ENCODE peak calls at places on chromosomes 13 and 19, in four cellular contexts. C is choroid plexus epithelial cell, B is tibial nerve, I is AG04449. X is an unnamed sample.

GRCh38 chr19:51111606-51112005 is 3.4 kb upstream of the CTU1 start:
- DNase-seq in C (no peak), B (no peak), I (no peak), X (no peak)

GRCh38 chr19:5178051-5178450 is 162.6 kb downstream of the PTPRS start:
- DNase-seq in C (no peak), B (no peak), I (no peak), X (no peak)

GRCh38 chr13:45331981-45332830 is 8.8 kb downstream of the TPT1 start:
- DNase-seq in C (peak; percentile 77), B (no peak), I (peak; percentile 72), X (no peak)

GRCh38 chr13:101970339-101970738 is 431.5 kb downstream of the FGF14 start:
- DNase-seq in C (no peak), B (no peak), I (no peak), X (no peak)

GRCh38 chr19:15379996-15380647 is 535 bp upstream of the AKAP8 start:
- DNase-seq in C (peak; percentile 42), B (no peak), I (no peak), X (no peak)

GRCh38 chr19:7590256-7590655 is 5.4 kb upstream of the CAMSAP3 start:
- DNase-seq in C (no peak), B (no peak), I (no peak), X (no peak)

GRCh38 chr13:41563501-41564001 is 106.2 kb downstream of the RGCC start:
- DNase-seq in C (peak; percentile 97), B (no peak), I (no peak), X (no peak)

GRCh38 chr13:41271456-41272285 is 8.3 kb upstream of the MTRF1 start:
- DNase-seq in C (no peak), B (no peak), I (no peak), X (peak; percentile 15)

GRCh38 chr13:113724780-113725315 is 34.2 kb upstream of the TMEM255B start:
- DNase-seq in C (peak; percentile 68), B (peak; percentile 49), I (no peak), X (peak; percentile 24)

GRCh38 chr19:45200614-45201013 is 22.0 kb downstream of the BLOC1S3 start:
- DNase-seq in C (peak; percentile 85), B (no peak), I (no peak), X (no peak)

GRCh38 chr19:42207767-42208259 is 9.7 kb downstream of the DEDD2 start:
- DNase-seq in C (peak; percentile 80), B (no peak), I (peak; percentile 40), X (peak; percentile 65)

GRCh38 chr19:49362926-49363264 is 679 bp upstream of the TEAD2 start:
- DNase-seq in C (peak; percentile 36), B (no peak), I (no peak), X (no peak)

GRCh38 chr19:3132971-3133792 is 2.7 kb upstream of the GNA15 start:
- DNase-seq in C (peak; percentile 85), B (no peak), I (no peak), X (peak; percentile 97)

GRCh38 chr13:97385854-97386253 is 48.1 kb upstream of the RAP2A start:
- DNase-seq in C (peak; percentile 40), B (no peak), I (no peak), X (no peak)

GRCh38 chr19:58555920-58556632 is 1.2 kb upstream of the CHMP2A start:
- DNase-seq in C (no peak), B (no peak), I (no peak), X (no peak)

GRCh38 chr13:40932252-40932651 is 86.9 kb downstream of the ELF1 start:
- DNase-seq in C (no peak), B (no peak), I (no peak), X (no peak)

GRCh38 chr19:40147693-40148347 is 43.4 kb upstream of the MAP3K10 start:
- DNase-seq in C (peak; percentile 80), B (no peak), I (peak; percentile 28), X (no peak)

GRCh38 chr13:106533101-106533939 is 2.1 kb downstream of the EFNB2 start:
- DNase-seq in C (peak; percentile 89), B (peak; percentile 72), I (no peak), X (no peak)

GRCh38 chr13:104426435-104426834 is 1360.2 kb upstream of the SLC10A2 start:
- DNase-seq in C (no peak), B (no peak), I (no peak), X (no peak)

GRCh38 chr19:5697890-5698634 is 8.0 kb downstream of the RPL36 start:
- DNase-seq in C (no peak), B (no peak), I (no peak), X (no peak)

GRCh38 chr13:46267166-46267565 is 55.4 kb downstream of the LRRC63 start:
- DNase-seq in C (no peak), B (no peak), I (no peak), X (no peak)

GRCh38 chr19:55325172-55325571 is at the start of gene TMEM150B:
- DNase-seq in C (no peak), B (no peak), I (no peak), X (no peak)

GRCh38 chr13:62084728-62085127 is 669.1 kb upstream of the PCDH20 start:
- DNase-seq in C (no peak), B (no peak), I (no peak), X (no peak)

GRCh38 chr13:72648513-72649065 is 78.8 kb downstream of the MZT1 start:
- DNase-seq in C (peak; percentile 10), B (no peak), I (no peak), X (no peak)

DNA sequence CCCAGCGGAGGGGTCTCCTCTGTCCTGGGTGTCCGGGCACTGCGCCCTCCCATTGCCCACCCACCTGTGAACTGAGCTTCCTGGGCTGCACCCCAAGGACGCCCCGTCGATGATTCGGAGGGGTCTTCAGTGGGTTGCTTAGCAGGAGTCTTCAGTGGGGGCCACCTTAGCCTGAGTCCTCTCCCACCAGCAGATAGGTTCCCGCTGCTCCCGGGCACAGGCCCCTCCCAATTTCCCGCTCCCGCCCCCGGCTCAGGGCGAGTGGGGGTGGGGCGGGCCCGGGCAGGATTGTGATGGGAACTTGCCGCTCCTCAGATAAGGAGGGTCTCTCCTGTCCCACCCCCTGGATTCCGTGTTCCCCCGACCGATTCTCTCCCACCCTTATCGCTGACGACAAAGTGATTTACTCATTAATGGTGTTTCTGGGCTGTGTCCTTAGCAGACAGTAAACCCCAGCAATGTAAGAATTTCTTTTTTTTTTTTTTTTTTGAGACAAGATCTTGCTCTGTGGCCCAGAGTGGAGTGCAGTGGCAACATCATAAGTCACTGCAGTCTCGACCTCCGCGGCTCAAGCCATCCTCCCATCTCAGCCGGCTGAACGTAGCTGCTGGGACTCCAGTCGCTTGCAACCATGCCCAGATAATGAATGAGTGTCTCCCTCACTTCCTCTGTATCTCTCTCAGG is 655 bp upstream of the S1PR5 start:
- DNase-seq in C (peak; percentile 15), B (no peak), I (no peak), X (no peak)
- H3K4me3 ChIP-seq in C (peak overlapping the region; percentile 33), B (no peak overlapping the region), I (peak overlapping the region; percentile 55), X (no peak overlapping the region)

GRCh38 chr19:53157601-53158000 is 1.3 kb downstream of the ZNF347 start:
- DNase-seq in C (peak; percentile 32), B (no peak), I (no peak), X (no peak)
- H3K4me3 ChIP-seq in C (peak overlapping the region; percentile 68), B (peak overlapping the region; percentile 61), I (peak overlapping the region; percentile 67), X (peak overlapping the region; percentile 72)

DNA sequence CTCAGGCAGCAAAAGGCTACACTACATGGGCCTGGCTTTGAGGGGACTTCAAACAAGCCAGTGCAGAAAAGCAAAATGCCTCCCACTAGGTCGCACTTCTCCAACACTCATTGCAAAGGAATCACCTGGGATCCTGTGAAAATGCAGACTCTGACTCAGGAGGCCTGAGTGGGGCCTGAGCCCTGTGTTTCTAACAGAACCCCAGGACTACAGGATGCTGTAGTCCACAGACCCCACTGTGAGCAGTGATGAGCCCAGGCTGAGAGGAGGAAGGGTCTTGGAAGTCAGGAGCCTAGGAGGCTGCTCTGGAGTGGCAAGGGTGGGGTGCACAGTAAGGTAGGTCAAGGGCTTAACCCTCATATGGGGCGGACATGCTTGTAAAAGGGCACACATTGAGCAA is 46.7 kb upstream of the SERP2 start:
- DNase-seq in C (no peak), B (no peak), I (no peak), X (no peak)
- H3K4me3 ChIP-seq in C (no peak overlapping the region), B (no peak overlapping the region), I (no peak overlapping the region), X (no peak overlapping the region)

DNA sequence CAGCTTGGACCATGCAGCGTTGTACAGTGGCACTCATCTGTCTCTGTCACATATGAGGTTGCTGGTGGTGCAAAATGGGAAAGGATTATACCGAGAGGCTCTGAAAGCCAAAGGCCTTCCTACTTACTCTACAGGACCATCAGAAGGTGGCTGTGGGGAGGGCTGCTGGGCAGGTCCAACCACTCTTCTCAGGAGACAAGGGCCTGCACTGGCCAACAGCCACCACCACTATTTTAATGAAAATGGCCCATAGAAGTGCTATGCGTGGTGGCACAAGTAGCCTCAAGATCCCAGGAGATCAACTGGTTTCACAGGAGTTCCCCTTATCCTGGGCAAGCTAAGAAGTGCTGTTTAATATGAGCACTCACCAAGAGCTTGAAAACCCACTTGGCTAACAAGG is 52.3 kb downstream of the MRPL57 start:
- DNase-seq in C (no peak), B (no peak), I (no peak), X (no peak)
- H3K4me3 ChIP-seq in C (no peak overlapping the region), B (no peak overlapping the region), I (no peak overlapping the region), X (no peak overlapping the region)

DNA sequence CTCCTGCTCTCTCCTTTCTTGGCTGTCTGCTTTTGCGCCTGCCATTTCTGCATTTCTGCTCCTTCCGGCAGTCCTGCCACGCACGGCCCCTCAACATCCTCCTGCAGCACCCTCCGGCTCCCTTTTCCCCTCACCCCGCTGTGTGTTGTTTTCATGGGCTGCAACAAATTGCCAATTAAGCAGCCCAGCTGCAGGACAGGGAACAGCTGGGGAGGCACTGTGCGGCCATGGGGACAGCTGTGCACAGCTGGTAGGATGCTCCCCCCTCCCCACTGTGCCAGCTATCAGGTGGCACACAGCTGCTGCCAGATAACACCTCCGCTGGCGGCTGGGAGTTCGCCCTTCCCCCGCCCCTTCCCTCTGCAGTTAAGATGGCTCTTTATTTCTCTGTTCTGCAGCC is 25.4 kb downstream of the LYL1 start:
- DNase-seq in C (no peak), B (no peak), I (no peak), X (no peak)
- H3K4me3 ChIP-seq in C (no peak overlapping the region), B (no peak overlapping the region), I (no peak overlapping the region), X (no peak overlapping the region)

DNA sequence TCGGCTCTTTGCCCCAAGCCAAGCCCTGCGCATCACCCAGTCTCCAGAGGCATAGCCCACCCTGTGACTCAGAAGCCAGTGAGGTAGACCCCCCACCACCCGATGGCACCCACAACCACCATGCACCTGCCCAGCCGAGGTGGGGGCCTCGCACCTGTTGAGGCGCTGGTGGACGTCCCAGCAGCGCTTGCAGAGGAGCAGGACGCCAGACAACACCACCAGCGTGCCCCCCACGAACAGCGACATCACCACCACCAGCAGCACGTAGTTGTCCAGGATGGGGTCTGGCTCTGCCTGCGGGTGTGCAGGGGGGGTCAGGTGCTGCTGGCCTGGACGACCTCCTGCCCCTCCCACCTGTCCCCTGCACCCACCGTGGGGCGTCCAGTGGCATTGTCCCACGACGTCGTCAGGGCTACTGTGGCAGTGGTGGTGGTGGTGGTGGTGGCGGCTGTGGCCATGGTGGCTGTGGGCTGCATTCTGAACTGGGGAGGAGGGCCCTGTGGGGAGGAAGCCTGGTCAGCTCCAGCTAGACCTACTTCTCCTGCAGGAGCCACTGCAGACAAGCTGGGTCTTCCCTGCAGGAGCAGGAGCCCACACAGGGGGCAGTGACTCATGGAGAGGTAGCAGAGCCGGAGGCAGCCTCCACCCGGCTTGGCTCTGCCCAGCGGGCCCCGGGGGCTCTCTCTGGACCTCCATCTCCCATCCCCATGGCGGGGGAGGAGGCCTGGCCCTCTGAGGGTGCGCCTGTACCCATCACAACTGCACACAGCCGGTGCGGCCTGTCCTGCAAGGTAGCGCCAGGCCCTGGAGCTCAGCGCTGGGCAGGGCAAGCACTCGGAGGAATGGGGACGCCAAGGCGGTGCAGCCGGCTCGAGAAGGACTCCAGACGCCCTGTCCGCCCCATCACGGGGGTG is 1.9 kb downstream of the CBARP start:
- DNase-seq in C (peak; percentile 61), B (no peak), I (no peak), X (no peak)
- H3K4me3 ChIP-seq in C (peak overlapping the region; percentile 49), B (no peak overlapping the region), I (peak overlapping the region; percentile 74), X (no peak overlapping the region)

GRCh38 chr19:1410789-1411188 is 3.4 kb downstream of the DAZAP1 start:
- DNase-seq in C (no peak), B (no peak), I (no peak), X (no peak)
- H3K4me3 ChIP-seq in C (peak overlapping the region; percentile 81), B (no peak overlapping the region), I (no peak overlapping the region), X (no peak overlapping the region)